ENCODE peak calls at places on chromosomes 6 and 20, in eight cellular contexts. One of them, this sample, is unnamed.

GRCh38 chr6:105836889-105837288 is 249.2 kb upstream of the PRDM1 start:
- DNase-seq in psoas muscle: no peak
- DNase-seq in GM20000: no peak
- DNase-seq in T-helper 17 cell: no peak
- DNase-seq in ovary: no peak
- DNase-seq in brain microvascular endothelial cell: no peak
- DNase-seq in activated CD8-positive, alpha-beta memory T cell treated with anti-CD3 and anti-CD28 coated beads, Interleukin-2, amount 10 ng/mL, durations not matched to agents 7 days and 5 days: no peak
- DNase-seq in GM10248: no peak
- DNase-seq in this sample: no peak

GRCh38 chr6:113999284-113999683 is 28.3 kb upstream of the HDAC2 start:
- DNase-seq in T-helper 17 cell: no peak
- DNase-seq in brain microvascular endothelial cell: no peak
- DNase-seq in ovary: no peak
- DNase-seq in activated CD8-positive, alpha-beta memory T cell treated with anti-CD3 and anti-CD28 coated beads, Interleukin-2, amount 10 ng/mL, durations not matched to agents 7 days and 5 days: no peak
- DNase-seq in GM20000: no peak
- DNase-seq in psoas muscle: no peak
- DNase-seq in GM10248: no peak
- DNase-seq in this sample: no peak

GRCh38 chr20:62485062-62485700 is 9.4 kb upstream of the GATA5 start:
- DNase-seq in brain microvascular endothelial cell: peak
- DNase-seq in T-helper 17 cell: no peak
- DNase-seq in psoas muscle: no peak
- DNase-seq in GM10248: no peak
- DNase-seq in activated CD8-positive, alpha-beta memory T cell treated with anti-CD3 and anti-CD28 coated beads, Interleukin-2, amount 10 ng/mL, durations not matched to agents 7 days and 5 days: no peak
- DNase-seq in GM20000: no peak
- DNase-seq in ovary: no peak
- DNase-seq in this sample: no peak

GRCh38 chr20:51393566-51393965 is 149.0 kb downstream of the NFATC2 start:
- DNase-seq in psoas muscle: no peak
- DNase-seq in ovary: no peak
- DNase-seq in T-helper 17 cell: no peak
- DNase-seq in GM20000: no peak
- DNase-seq in activated CD8-positive, alpha-beta memory T cell treated with anti-CD3 and anti-CD28 coated beads, Interleukin-2, amount 10 ng/mL, durations not matched to agents 7 days and 5 days: no peak
- DNase-seq in brain microvascular endothelial cell: no peak
- DNase-seq in GM10248: no peak
- DNase-seq in this sample: no peak

GRCh38 chr6:7899889-7900213 is 10.7 kb downstream of the TXNDC5 start:
- DNase-seq in GM20000: no peak
- DNase-seq in brain microvascular endothelial cell: no peak
- DNase-seq in T-helper 17 cell: no peak
- DNase-seq in activated CD8-positive, alpha-beta memory T cell treated with anti-CD3 and anti-CD28 coated beads, Interleukin-2, amount 10 ng/mL, durations not matched to agents 7 days and 5 days: no peak
- DNase-seq in ovary: no peak
- DNase-seq in GM10248: no peak
- DNase-seq in psoas muscle: no peak
- DNase-seq in this sample: no peak

GRCh38 chr6:150641398-150642139 is 41.9 kb downstream of the PLEKHG1 start:
- DNase-seq in GM20000: peak
- DNase-seq in GM10248: peak
- DNase-seq in ovary: no peak
- DNase-seq in psoas muscle: no peak
- DNase-seq in T-helper 17 cell: no peak
- DNase-seq in activated CD8-positive, alpha-beta memory T cell treated with anti-CD3 and anti-CD28 coated beads, Interleukin-2, amount 10 ng/mL, durations not matched to agents 7 days and 5 days: no peak
- DNase-seq in brain microvascular endothelial cell: no peak
- DNase-seq in this sample: no peak

GRCh38 chr20:1537731-1538058 is 19.8 kb downstream of the SIRPD start:
- DNase-seq in GM10248: peak
- DNase-seq in psoas muscle: peak
- DNase-seq in ovary: no peak
- DNase-seq in brain microvascular endothelial cell: no peak
- DNase-seq in T-helper 17 cell: no peak
- DNase-seq in activated CD8-positive, alpha-beta memory T cell treated with anti-CD3 and anti-CD28 coated beads, Interleukin-2, amount 10 ng/mL, durations not matched to agents 7 days and 5 days: no peak
- DNase-seq in GM20000: peak
- DNase-seq in this sample: no peak

GRCh38 chr6:159826968-159827647 is 27.0 kb downstream of the PNLDC1 start:
- DNase-seq in brain microvascular endothelial cell: no peak
- DNase-seq in GM20000: no peak
- DNase-seq in GM10248: no peak
- DNase-seq in psoas muscle: no peak
- DNase-seq in ovary: no peak
- DNase-seq in T-helper 17 cell: no peak
- DNase-seq in activated CD8-positive, alpha-beta memory T cell treated with anti-CD3 and anti-CD28 coated beads, Interleukin-2, amount 10 ng/mL, durations not matched to agents 7 days and 5 days: no peak
- DNase-seq in this sample: no peak

GRCh38 chr6:3266170-3266569 is 7.4 kb downstream of the PSMG4 start:
- DNase-seq in T-helper 17 cell: no peak
- DNase-seq in GM20000: no peak
- DNase-seq in ovary: no peak
- DNase-seq in psoas muscle: no peak
- DNase-seq in activated CD8-positive, alpha-beta memory T cell treated with anti-CD3 and anti-CD28 coated beads, Interleukin-2, amount 10 ng/mL, durations not matched to agents 7 days and 5 days: no peak
- DNase-seq in GM10248: no peak
- DNase-seq in brain microvascular endothelial cell: no peak
- DNase-seq in this sample: no peak

GRCh38 chr6:117666881-117667280 is 8.4 kb upstream of the NUS1 start:
- DNase-seq in T-helper 17 cell: no peak
- DNase-seq in ovary: no peak
- DNase-seq in GM10248: no peak
- DNase-seq in GM20000: no peak
- DNase-seq in brain microvascular endothelial cell: no peak
- DNase-seq in activated CD8-positive, alpha-beta memory T cell treated with anti-CD3 and anti-CD28 coated beads, Interleukin-2, amount 10 ng/mL, durations not matched to agents 7 days and 5 days: no peak
- DNase-seq in psoas muscle: no peak
- DNase-seq in this sample: no peak

GRCh38 chr6:17429381-17430061 is 36.1 kb downstream of the CAP2 start:
- DNase-seq in ovary: no peak
- DNase-seq in activated CD8-positive, alpha-beta memory T cell treated with anti-CD3 and anti-CD28 coated beads, Interleukin-2, amount 10 ng/mL, durations not matched to agents 7 days and 5 days: no peak
- DNase-seq in GM20000: no peak
- DNase-seq in T-helper 17 cell: no peak
- DNase-seq in GM10248: no peak
- DNase-seq in psoas muscle: no peak
- DNase-seq in brain microvascular endothelial cell: no peak
- DNase-seq in this sample: no peak

GRCh38 chr20:63704749-63705117 is 3.0 kb downstream of the ARFRP1 start:
- DNase-seq in GM20000: no peak
- DNase-seq in GM10248: no peak
- DNase-seq in psoas muscle: no peak
- DNase-seq in activated CD8-positive, alpha-beta memory T cell treated with anti-CD3 and anti-CD28 coated beads, Interleukin-2, amount 10 ng/mL, durations not matched to agents 7 days and 5 days: no peak
- DNase-seq in ovary: no peak
- DNase-seq in brain microvascular endothelial cell: no peak
- DNase-seq in T-helper 17 cell: no peak
- DNase-seq in this sample: no peak

GRCh38 chr20:2914160-2914559 is 40.9 kb downstream of the PTPRA start:
- DNase-seq in GM20000: peak
- DNase-seq in activated CD8-positive, alpha-beta memory T cell treated with anti-CD3 and anti-CD28 coated beads, Interleukin-2, amount 10 ng/mL, durations not matched to agents 7 days and 5 days: no peak
- DNase-seq in GM10248: no peak
- DNase-seq in brain microvascular endothelial cell: peak
- DNase-seq in ovary: no peak
- DNase-seq in T-helper 17 cell: no peak
- DNase-seq in psoas muscle: no peak
- DNase-seq in this sample: no peak

GRCh38 chr6:3997144-3997770 is 81.7 kb downstream of the FAM217A start:
- DNase-seq in GM10248: no peak
- DNase-seq in psoas muscle: no peak
- DNase-seq in T-helper 17 cell: no peak
- DNase-seq in ovary: no peak
- DNase-seq in GM20000: no peak
- DNase-seq in brain microvascular endothelial cell: peak
- DNase-seq in activated CD8-positive, alpha-beta memory T cell treated with anti-CD3 and anti-CD28 coated beads, Interleukin-2, amount 10 ng/mL, durations not matched to agents 7 days and 5 days: no peak
- DNase-seq in this sample: no peak

GRCh38 chr20:44228465-44229258 is 18.1 kb upstream of the OSER1 start:
- DNase-seq in activated CD8-positive, alpha-beta memory T cell treated with anti-CD3 and anti-CD28 coated beads, Interleukin-2, amount 10 ng/mL, durations not matched to agents 7 days and 5 days: no peak
- DNase-seq in GM20000: no peak
- DNase-seq in psoas muscle: no peak
- DNase-seq in ovary: no peak
- DNase-seq in T-helper 17 cell: no peak
- DNase-seq in brain microvascular endothelial cell: no peak
- DNase-seq in GM10248: no peak
- DNase-seq in this sample: no peak

GRCh38 chr20:5463007-5463686 is 146.4 kb upstream of the PROKR2 start:
- DNase-seq in T-helper 17 cell: no peak
- DNase-seq in GM10248: no peak
- DNase-seq in activated CD8-positive, alpha-beta memory T cell treated with anti-CD3 and anti-CD28 coated beads, Interleukin-2, amount 10 ng/mL, durations not matched to agents 7 days and 5 days: no peak
- DNase-seq in GM20000: no peak
- DNase-seq in psoas muscle: no peak
- DNase-seq in ovary: no peak
- DNase-seq in brain microvascular endothelial cell: no peak
- DNase-seq in this sample: no peak

GRCh38 chr20:36145877-36146707 is 8.4 kb upstream of the EPB41L1 start:
- DNase-seq in T-helper 17 cell: no peak
- DNase-seq in GM20000: no peak
- DNase-seq in GM10248: no peak
- DNase-seq in psoas muscle: peak
- DNase-seq in ovary: no peak
- DNase-seq in activated CD8-positive, alpha-beta memory T cell treated with anti-CD3 and anti-CD28 coated beads, Interleukin-2, amount 10 ng/mL, durations not matched to agents 7 days and 5 days: no peak
- DNase-seq in brain microvascular endothelial cell: no peak
- DNase-seq in this sample: no peak

GRCh38 chr6:43263314-43264178 is 20.3 kb downstream of the TTBK1 start:
- DNase-seq in T-helper 17 cell: peak
- DNase-seq in GM20000: peak
- DNase-seq in ovary: peak
- DNase-seq in psoas muscle: peak
- DNase-seq in brain microvascular endothelial cell: peak
- DNase-seq in activated CD8-positive, alpha-beta memory T cell treated with anti-CD3 and anti-CD28 coated beads, Interleukin-2, amount 10 ng/mL, durations not matched to agents 7 days and 5 days: peak
- DNase-seq in GM10248: peak
- DNase-seq in this sample: peak

GRCh38 chr20:63321148-63321831 is 28.3 kb downstream of the COL20A1 start:
- DNase-seq in brain microvascular endothelial cell: no peak
- DNase-seq in GM10248: no peak
- DNase-seq in T-helper 17 cell: peak
- DNase-seq in GM20000: no peak
- DNase-seq in ovary: peak
- DNase-seq in psoas muscle: peak
- DNase-seq in activated CD8-positive, alpha-beta memory T cell treated with anti-CD3 and anti-CD28 coated beads, Interleukin-2, amount 10 ng/mL, durations not matched to agents 7 days and 5 days: no peak
- DNase-seq in this sample: no peak

GRCh38 chr6:47752801-47753200 is 29.0 kb upstream of the OPN5 start:
- DNase-seq in psoas muscle: no peak
- DNase-seq in brain microvascular endothelial cell: no peak
- DNase-seq in ovary: no peak
- DNase-seq in activated CD8-positive, alpha-beta memory T cell treated with anti-CD3 and anti-CD28 coated beads, Interleukin-2, amount 10 ng/mL, durations not matched to agents 7 days and 5 days: no peak
- DNase-seq in T-helper 17 cell: no peak
- DNase-seq in GM10248: no peak
- DNase-seq in GM20000: no peak
- DNase-seq in this sample: no peak

This sample was measured in T-helper 9 cell.